ENCODE peak calls at places on chromosomes 13 and 19, in ten cellular contexts. T, N, G, J, R, M, A, H, Y and L are unnamed samples.

GRCh38 chr19:34041922-34042521 is 130.3 kb upstream of the LSM14A start:
- DNase-seq in A (no peak), Y (peak; percentile 59), G (peak; percentile 64), H (peak; percentile 3), J (peak; percentile 9), N (peak; percentile 42), R (peak; percentile 72), M (peak; percentile 24), T (no peak), L (peak; percentile 82)

GRCh38 chr13:95497307-95497943 is 55.1 kb upstream of the CLDN10 start:
- DNase-seq in M (no peak), T (no peak), H (no peak), A (no peak), N (no peak), G (no peak), Y (peak; percentile 68), R (no peak), J (no peak), L (no peak)

GRCh38 chr13:19817510-19818158 is 34.9 kb upstream of the PSPC1 start:
- DNase-seq in T (no peak), A (no peak), H (no peak), R (no peak), M (no peak), G (no peak), Y (no peak), J (no peak), N (no peak), L (no peak)

GRCh38 chr19:17037966-17038500 is 11.4 kb upstream of the CPAMD8 start:
- DNase-seq in M (no peak), T (no peak), R (no peak), A (no peak), G (no peak), J (no peak), H (no peak), Y (no peak), N (no peak), L (no peak)

GRCh38 chr13:21075303-21076264 is 14.2 kb upstream of the LATS2 start:
- DNase-seq in J (no peak), T (no peak), G (peak; percentile 49), Y (peak; percentile 53), M (no peak), A (peak; percentile 14), N (peak; percentile 33), H (no peak), R (no peak), L (no peak)

GRCh38 chr13:110319774-110320509 is 12.9 kb downstream of the COL4A2 start:
- DNase-seq in H (peak; percentile 92), Y (no peak), G (peak; percentile 64), A (peak; percentile 83), N (peak; percentile 84), J (no peak), M (no peak), T (no peak), R (no peak), L (no peak)

GRCh38 chr13:98798849-98799645 is 46.6 kb upstream of the SLC15A1 start:
- DNase-seq in N (peak; percentile 83), R (no peak), H (no peak), T (no peak), Y (no peak), A (no peak), J (no peak), M (peak; percentile 84), G (peak; percentile 87), L (no peak)

GRCh38 chr19:42353341-42354015 is 28.0 kb downstream of the MEGF8 start:
- DNase-seq in R (no peak), M (no peak), N (no peak), H (no peak), Y (no peak), T (no peak), J (no peak), A (no peak), G (no peak), L (no peak)

GRCh38 chr13:69477451-69477850 is 630.2 kb upstream of the ATXN8OS start:
- DNase-seq in H (no peak), R (no peak), Y (no peak), J (no peak), M (no peak), N (no peak), A (no peak), T (no peak), G (no peak), L (no peak)

GRCh38 chr13:50645092-50645491 is 198.4 kb downstream of the DLEU7 start:
- DNase-seq in J (no peak), A (peak; percentile 78), H (peak; percentile 84), G (peak; percentile 25), R (no peak), Y (no peak), T (no peak), N (peak; percentile 23), M (no peak), L (no peak)

GRCh38 chr13:74661851-74662250 is 527.6 kb upstream of the KLF12 start:
- DNase-seq in Y (no peak), R (no peak), T (no peak), M (peak; percentile 41), J (no peak), A (peak; percentile 19), N (peak; percentile 16), H (no peak), G (no peak), L (no peak)

GRCh38 chr13:77184455-77184854 is 142.4 kb downstream of the MYCBP2 start:
- DNase-seq in G (no peak), M (no peak), T (no peak), A (peak; percentile 79), J (no peak), N (no peak), Y (no peak), R (no peak), H (peak; percentile 80), L (no peak)

GRCh38 chr13:45194081-45194939 is 6.5 kb downstream of the KCTD4 start:
- DNase-seq in R (no peak), N (peak; percentile 46), G (peak; percentile 80), Y (peak; percentile 37), H (no peak), M (no peak), T (no peak), A (peak; percentile 54), J (no peak), L (peak; percentile 20)

DNA sequence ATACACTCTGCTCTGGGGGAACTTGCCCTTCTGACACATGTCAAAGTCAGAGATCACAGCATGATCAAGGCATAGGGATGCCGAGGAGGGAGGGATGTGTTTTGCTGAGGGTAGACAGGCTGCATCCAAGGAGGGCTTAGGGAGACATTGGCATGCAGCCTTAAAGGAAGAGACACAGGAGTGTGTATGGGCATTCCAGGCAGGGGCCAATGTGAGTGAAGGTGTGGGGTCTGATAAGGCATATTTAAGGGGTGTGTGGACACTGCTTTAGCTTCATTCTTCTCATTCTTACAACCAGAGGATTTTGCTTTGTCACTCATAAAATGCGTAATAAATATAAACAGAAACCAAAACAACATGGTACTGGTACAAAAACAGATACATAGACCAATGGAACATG is 193.4 kb downstream of the RGCC start:
- DNase-seq in H (no peak), G (no peak), R (no peak), A (no peak), M (no peak), N (peak; percentile 40), J (no peak), T (no peak), Y (no peak), L (no peak)
- TF ChIP-seq CTCF in H (no peak), G (no peak), R (no peak), A (no peak), M (no peak), N (no peak), J (no peak), T (no peak), Y (no peak), L (no peak)

GRCh38 chr19:1863638-1864479 is 480 bp upstream of the KLF16 start:
- DNase-seq in N (peak; percentile 96), M (peak; percentile 61), Y (peak; percentile 91), H (peak; percentile 69), R (peak; percentile 86), G (peak; percentile 97), T (no peak), J (peak; percentile 70), A (peak; percentile 95), L (peak; percentile 93)

GRCh38 chr19:1865172-1866010 is 2.0 kb upstream of the KLF16 start:
- DNase-seq in N (no peak), G (no peak), Y (no peak), R (no peak), M (no peak), T (no peak), J (no peak), A (no peak), H (no peak), L (no peak)

GRCh38 chr19:1863308-1863637 is at the start of gene KLF16:
- DNase-seq in A (no peak), H (no peak), Y (no peak), M (no peak), J (no peak), T (no peak), G (no peak), R (no peak), N (no peak), L (no peak)

GRCh38 chr19:1862424-1863307 is 713 bp downstream of the KLF16 start:
- DNase-seq in T (no peak), J (no peak), N (no peak), A (peak; percentile 51), R (no peak), M (no peak), G (no peak), H (no peak), Y (no peak), L (no peak)

DNA sequence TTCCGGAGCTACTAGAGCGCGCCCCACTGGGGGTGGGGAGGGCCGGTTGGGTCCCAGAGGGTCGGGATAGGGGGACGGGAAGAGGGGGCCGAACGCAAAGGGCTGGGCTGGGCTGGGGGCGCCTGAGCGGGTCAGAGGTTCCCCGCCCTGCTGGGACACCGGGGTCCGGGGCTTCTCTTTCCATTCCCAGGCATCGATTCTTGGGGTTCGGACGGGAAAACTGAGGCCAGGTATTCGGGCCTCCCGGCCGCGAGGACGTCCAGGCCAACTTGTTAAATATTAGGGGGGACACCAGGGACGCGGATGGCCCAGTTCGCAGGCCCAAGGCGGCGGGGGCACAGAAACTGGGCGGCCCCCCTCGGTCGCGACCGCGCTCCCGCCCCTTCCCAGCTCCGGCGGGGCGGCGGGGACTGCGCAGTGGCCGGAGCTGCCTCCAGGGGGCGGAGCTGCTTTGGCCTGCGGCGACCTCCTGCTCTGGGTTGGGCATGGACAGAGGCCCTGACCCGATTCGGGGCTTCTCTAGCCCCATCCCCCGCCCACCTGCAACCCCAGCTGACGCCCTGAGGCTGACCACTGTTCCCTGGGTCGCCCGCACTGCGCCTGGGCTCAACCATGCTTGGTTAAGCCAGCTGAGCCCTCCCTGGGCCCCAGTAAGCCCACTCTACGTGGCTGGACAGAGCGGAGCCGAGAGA is 1.2 kb upstream of the KLF16 start:
- DNase-seq in R (peak; percentile 66), H (no peak), T (no peak), M (no peak), Y (peak; percentile 75), N (no peak), A (peak; percentile 59), J (no peak), G (peak; percentile 67), L (peak; percentile 88)
- TF ChIP-seq CTCF in R (peak; percentile 70), H (peak; percentile 91), T (peak; percentile 72), M (peak; percentile 70), Y (peak; percentile 89), N (peak; percentile 67), A (peak; percentile 53), J (peak; percentile 76), G (peak; percentile 63), L (peak; percentile 89)

GRCh38 chr13:23810842-23811241 is 78.4 kb downstream of the MIPEP start:
- DNase-seq in M (no peak), N (no peak), A (no peak), H (no peak), G (no peak), Y (no peak), J (no peak), T (no peak), R (no peak), L (no peak)
- TF ChIP-seq CTCF in M (no peak), N (peak; percentile 16), A (no peak), H (no peak), G (no peak), Y (no peak), J (no peak), T (no peak), R (no peak), L (no peak)

GRCh38 chr19:31338069-31338767 is 11.0 kb downstream of the TSHZ3 start:
- DNase-seq in T (no peak), G (peak; percentile 94), A (peak; percentile 23), R (peak; percentile 59), M (no peak), Y (peak; percentile 58), H (no peak), J (no peak), N (peak; percentile 92), L (peak; percentile 78)
- TF ChIP-seq CTCF in T (no peak), G (peak; percentile 87), A (peak; percentile 26), R (peak; percentile 59), M (peak; percentile 52), Y (peak; percentile 73), H (peak; percentile 65), J (peak; percentile 61), N (peak; percentile 92), L (peak; percentile 91)